ENCODE peak calls at places on chromosomes 11 and 22, in nine cellular contexts. One of them, this sample, is unnamed.

GRCh38 chr11:86514453-86514852 is 139.8 kb downstream of the CCDC81 start:
- DNase-seq in transverse colon: no peak
- DNase-seq in HCT116: no peak
- DNase-seq in breast epithelium: no peak
- DNase-seq in HL-60: no peak
- DNase-seq in sigmoid colon: no peak
- DNase-seq in prostate gland: no peak
- DNase-seq in suprapubic skin: no peak
- DNase-seq in stomach: no peak
- DNase-seq in this sample: no peak

GRCh38 chr22:35604671-35605457 is 12.3 kb downstream of the MB start:
- DNase-seq in transverse colon: no peak
- DNase-seq in HCT116: no peak
- DNase-seq in breast epithelium: no peak
- DNase-seq in HL-60: peak
- DNase-seq in sigmoid colon: no peak
- DNase-seq in prostate gland: no peak
- DNase-seq in suprapubic skin: no peak
- DNase-seq in stomach: no peak
- DNase-seq in this sample: no peak

GRCh38 chr11:25860677-25861445 is 471.1 kb upstream of the ANO3 start:
- DNase-seq in transverse colon: no peak
- DNase-seq in HCT116: no peak
- DNase-seq in breast epithelium: no peak
- DNase-seq in HL-60: no peak
- DNase-seq in sigmoid colon: no peak
- DNase-seq in prostate gland: no peak
- DNase-seq in suprapubic skin: no peak
- DNase-seq in stomach: no peak
- DNase-seq in this sample: no peak

GRCh38 chr11:130371004-130371590 is 56.4 kb upstream of the ZBTB44 start:
- DNase-seq in transverse colon: no peak
- DNase-seq in HCT116: no peak
- DNase-seq in breast epithelium: no peak
- DNase-seq in HL-60: no peak
- DNase-seq in sigmoid colon: no peak
- DNase-seq in prostate gland: no peak
- DNase-seq in suprapubic skin: no peak
- DNase-seq in stomach: no peak
- DNase-seq in this sample: no peak

GRCh38 chr11:120336641-120337132 is 474 bp downstream of the ARHGEF12 start:
- DNase-seq in transverse colon: peak
- DNase-seq in HCT116: no peak
- DNase-seq in breast epithelium: no peak
- DNase-seq in HL-60: no peak
- DNase-seq in sigmoid colon: peak
- DNase-seq in prostate gland: peak
- DNase-seq in suprapubic skin: no peak
- DNase-seq in stomach: no peak
- DNase-seq in this sample: no peak

GRCh38 chr11:34585870-34586654 is 34.8 kb upstream of the EHF start:
- DNase-seq in transverse colon: no peak
- DNase-seq in HCT116: peak
- DNase-seq in breast epithelium: no peak
- DNase-seq in HL-60: no peak
- DNase-seq in sigmoid colon: no peak
- DNase-seq in prostate gland: peak
- DNase-seq in suprapubic skin: no peak
- DNase-seq in stomach: no peak
- DNase-seq in this sample: no peak

GRCh38 chr11:120554771-120555432 is 43.4 kb downstream of the GRIK4 start:
- DNase-seq in transverse colon: no peak
- DNase-seq in HCT116: no peak
- DNase-seq in breast epithelium: no peak
- DNase-seq in HL-60: no peak
- DNase-seq in sigmoid colon: no peak
- DNase-seq in prostate gland: no peak
- DNase-seq in suprapubic skin: no peak
- DNase-seq in stomach: no peak
- DNase-seq in this sample: no peak

GRCh38 chr11:64165482-64165841 is 451 bp downstream of the MACROD1 start:
- DNase-seq in transverse colon: peak
- DNase-seq in HCT116: no peak
- DNase-seq in breast epithelium: no peak
- DNase-seq in HL-60: no peak
- DNase-seq in sigmoid colon: no peak
- DNase-seq in prostate gland: no peak
- DNase-seq in suprapubic skin: no peak
- DNase-seq in stomach: no peak
- DNase-seq in this sample: no peak

GRCh38 chr22:18057568-18058209 is 20.1 kb upstream of the PEX26 start:
- DNase-seq in transverse colon: peak
- DNase-seq in HCT116: peak
- DNase-seq in breast epithelium: no peak
- DNase-seq in HL-60: peak
- DNase-seq in sigmoid colon: peak
- DNase-seq in prostate gland: peak
- DNase-seq in suprapubic skin: no peak
- DNase-seq in stomach: peak
- DNase-seq in this sample: no peak

GRCh38 chr11:90178751-90179150 is 44.1 kb downstream of the CHORDC1 start:
- DNase-seq in transverse colon: no peak
- DNase-seq in HCT116: no peak
- DNase-seq in breast epithelium: no peak
- DNase-seq in HL-60: no peak
- DNase-seq in sigmoid colon: no peak
- DNase-seq in prostate gland: no peak
- DNase-seq in suprapubic skin: no peak
- DNase-seq in stomach: no peak
- DNase-seq in this sample: no peak

GRCh38 chr11:86360775-86361395 is 13.8 kb upstream of the CCDC81 start:
- DNase-seq in transverse colon: no peak
- DNase-seq in HCT116: peak
- DNase-seq in breast epithelium: no peak
- DNase-seq in HL-60: no peak
- DNase-seq in sigmoid colon: no peak
- DNase-seq in prostate gland: no peak
- DNase-seq in suprapubic skin: no peak
- DNase-seq in stomach: no peak
- DNase-seq in this sample: no peak

GRCh38 chr22:17009640-17010291 is 1.7 kb upstream of the GAB4 start:
- DNase-seq in transverse colon: no peak
- DNase-seq in HCT116: no peak
- DNase-seq in breast epithelium: no peak
- DNase-seq in HL-60: no peak
- DNase-seq in sigmoid colon: no peak
- DNase-seq in prostate gland: no peak
- DNase-seq in suprapubic skin: no peak
- DNase-seq in stomach: no peak
- DNase-seq in this sample: no peak

DNA sequence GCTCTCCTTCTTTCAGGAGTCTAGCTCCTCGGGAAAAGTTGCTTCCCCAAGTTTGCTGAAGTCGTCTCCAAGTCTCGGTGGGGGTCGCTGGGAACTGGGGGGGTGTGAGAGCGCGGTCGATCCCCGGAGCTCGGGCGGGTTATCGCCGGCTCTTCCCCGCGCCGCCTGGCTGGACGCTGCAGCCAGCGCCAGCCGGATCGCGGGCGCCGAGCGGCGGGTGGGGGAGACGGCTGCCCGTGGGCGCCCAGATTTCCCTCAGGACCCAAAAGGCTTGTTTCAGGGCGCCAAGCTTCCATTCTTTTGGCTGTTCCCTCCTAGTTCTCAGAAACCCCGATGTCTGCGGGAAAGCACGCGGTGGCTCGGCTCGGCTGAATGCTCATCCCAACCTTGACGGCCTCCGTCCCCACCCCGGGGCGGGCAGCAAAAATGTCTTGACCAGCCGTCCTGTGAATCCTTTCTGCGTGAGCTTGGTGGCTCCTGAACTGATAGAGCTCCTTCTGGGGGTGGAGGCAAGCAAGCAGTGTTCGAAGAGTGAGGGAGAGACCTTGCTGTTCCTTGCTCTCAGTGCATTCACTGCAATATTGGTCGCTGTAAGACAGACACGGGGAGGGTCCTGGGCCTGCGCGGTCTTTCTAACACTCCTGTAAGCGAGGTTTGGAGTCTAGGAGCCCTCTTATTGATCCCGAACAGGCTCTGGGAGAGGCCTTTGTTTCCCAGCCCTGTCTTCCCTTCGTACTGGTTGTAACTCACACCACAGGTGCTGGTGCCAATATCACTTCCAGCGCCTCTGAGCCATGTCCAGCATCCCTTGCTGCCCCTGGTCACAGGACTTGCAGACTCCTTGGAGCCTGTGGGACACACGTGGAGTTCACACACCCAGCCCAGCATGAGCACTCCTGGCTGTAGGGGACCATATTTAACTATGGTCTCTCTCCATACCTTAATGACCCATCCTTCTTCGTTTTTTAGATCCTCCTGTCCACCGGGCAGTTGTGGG is 1.8 kb downstream of the ZBTB16 start:
- DNase-seq in transverse colon: no peak
- DNase-seq in HCT116: no peak
- DNase-seq in breast epithelium: no peak
- DNase-seq in HL-60: peak
- DNase-seq in sigmoid colon: peak
- DNase-seq in prostate gland: no peak
- DNase-seq in suprapubic skin: peak
- DNase-seq in stomach: peak
- DNase-seq in this sample: no peak
- TF ChIP-seq CTCF in transverse colon: no peak
- TF ChIP-seq CTCF in HCT116: no peak
- TF ChIP-seq CTCF in breast epithelium: no peak
- TF ChIP-seq CTCF in HL-60: no peak
- TF ChIP-seq CTCF in sigmoid colon: no peak
- TF ChIP-seq CTCF in prostate gland: peak
- TF ChIP-seq CTCF in suprapubic skin: no peak
- TF ChIP-seq CTCF in stomach: no peak
- TF ChIP-seq CTCF in this sample: no peak

DNA sequence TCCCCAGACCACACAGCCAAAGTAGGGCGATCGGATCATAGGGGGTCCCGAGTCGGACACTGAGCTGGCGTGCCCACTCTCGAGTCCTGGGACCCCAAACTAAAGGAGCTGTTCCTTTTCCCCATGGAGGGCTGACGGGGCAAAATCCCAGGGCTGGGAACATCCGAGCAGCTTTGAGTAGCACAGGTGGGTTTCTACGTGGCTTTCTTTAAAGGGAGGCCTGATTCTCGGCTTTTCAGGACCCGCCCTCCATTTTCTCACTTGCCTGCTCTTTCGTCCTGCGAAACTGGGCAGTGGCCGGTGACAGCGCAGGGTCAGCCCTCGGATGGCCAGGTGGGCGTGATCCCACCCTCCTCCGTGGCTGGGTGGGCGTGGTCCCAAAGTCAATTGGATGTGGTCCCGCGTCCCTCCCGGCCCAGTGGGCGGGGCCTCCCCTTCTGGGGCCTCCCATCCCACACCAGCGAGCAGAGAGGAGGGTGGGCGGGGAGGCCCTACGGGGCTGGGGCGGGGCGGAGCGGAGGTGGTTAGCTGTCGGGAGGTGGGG is 17.5 kb upstream of the TXNRD2 start:
- DNase-seq in transverse colon: peak
- DNase-seq in HCT116: peak
- DNase-seq in breast epithelium: peak
- DNase-seq in HL-60: no peak
- DNase-seq in sigmoid colon: peak
- DNase-seq in prostate gland: peak
- DNase-seq in suprapubic skin: peak
- DNase-seq in stomach: peak
- DNase-seq in this sample: no peak
- TF ChIP-seq POLR2AphosphoS5 in transverse colon: no peak
- TF ChIP-seq POLR2AphosphoS5 in HCT116: no peak
- TF ChIP-seq POLR2AphosphoS5 in breast epithelium: no peak
- TF ChIP-seq POLR2AphosphoS5 in HL-60: no peak
- TF ChIP-seq POLR2AphosphoS5 in sigmoid colon: no peak
- TF ChIP-seq POLR2AphosphoS5 in prostate gland: peak
- TF ChIP-seq POLR2AphosphoS5 in suprapubic skin: no peak
- TF ChIP-seq POLR2AphosphoS5 in stomach: peak
- TF ChIP-seq POLR2AphosphoS5 in this sample: peak

DNA sequence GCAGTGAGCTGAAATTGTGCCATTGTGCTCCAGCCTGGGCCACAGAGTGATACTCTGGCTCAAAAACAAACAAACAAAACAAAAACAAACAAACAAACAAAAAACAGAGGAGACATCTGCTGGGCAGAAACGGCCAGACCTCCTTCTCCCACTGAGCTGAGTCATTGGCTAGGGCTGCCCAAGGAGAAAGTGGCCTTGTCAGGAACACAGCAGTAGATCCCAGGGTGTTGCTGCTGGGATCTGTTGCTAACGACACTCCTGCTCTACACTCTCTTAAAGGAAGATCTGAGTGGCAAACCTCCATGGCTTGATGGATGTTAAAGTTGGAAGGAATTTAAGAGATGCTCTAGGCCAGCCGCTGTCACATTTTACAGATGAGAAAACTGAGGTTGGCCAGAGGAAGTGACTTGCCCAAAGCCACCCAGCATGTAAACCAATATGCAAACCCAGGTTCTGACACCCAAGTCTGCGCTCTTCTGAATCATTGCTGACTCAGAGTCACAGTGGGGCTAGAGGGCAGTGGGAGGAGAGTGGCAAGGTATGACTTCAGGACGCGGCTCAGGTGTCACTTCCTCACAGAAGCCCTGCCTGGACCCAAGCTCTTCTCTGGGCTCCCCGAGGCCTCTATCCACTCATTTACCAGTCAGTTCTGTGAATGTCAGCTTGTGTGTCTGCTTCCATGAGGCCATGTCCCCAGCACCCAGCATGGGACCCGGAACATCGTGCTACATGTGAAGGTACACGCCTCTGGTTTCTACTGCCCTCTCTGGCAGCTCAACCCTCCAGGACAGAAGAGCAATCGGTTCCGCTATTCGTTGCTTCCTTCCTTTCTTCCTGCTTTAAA is 11.3 kb upstream of the GDPD5 start:
- DNase-seq in transverse colon: no peak
- DNase-seq in HCT116: peak
- DNase-seq in breast epithelium: no peak
- DNase-seq in HL-60: peak
- DNase-seq in sigmoid colon: no peak
- DNase-seq in prostate gland: no peak
- DNase-seq in suprapubic skin: no peak
- DNase-seq in stomach: no peak
- DNase-seq in this sample: no peak
- TF ChIP-seq CTCF in transverse colon: no peak
- TF ChIP-seq CTCF in HCT116: no peak
- TF ChIP-seq CTCF in breast epithelium: no peak
- TF ChIP-seq CTCF in HL-60: peak
- TF ChIP-seq CTCF in sigmoid colon: no peak
- TF ChIP-seq CTCF in prostate gland: no peak
- TF ChIP-seq CTCF in suprapubic skin: no peak
- TF ChIP-seq CTCF in stomach: no peak
- TF ChIP-seq CTCF in this sample: no peak

DNA sequence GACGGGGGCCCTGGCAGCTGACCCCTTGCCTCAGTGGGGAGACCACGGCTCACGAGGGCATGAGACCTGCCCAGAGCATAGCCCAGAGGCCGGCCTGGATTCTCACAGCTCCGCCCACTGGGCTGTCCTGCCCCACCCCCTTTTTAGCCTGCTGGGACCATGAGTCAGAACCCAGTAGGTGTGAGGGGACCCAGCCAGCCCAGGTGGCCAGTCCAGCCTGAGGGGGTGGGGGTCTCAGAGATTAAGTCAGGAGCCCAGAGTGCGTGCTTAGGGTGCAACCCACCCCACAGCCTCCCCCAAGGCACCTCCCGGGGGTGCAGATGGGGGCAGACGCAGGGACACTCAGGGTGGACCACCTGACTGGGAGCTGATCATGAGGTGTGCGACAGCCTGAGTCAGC is 40.1 kb upstream of the PPARA start:
- DNase-seq in transverse colon: no peak
- DNase-seq in HCT116: no peak
- DNase-seq in breast epithelium: no peak
- DNase-seq in HL-60: no peak
- DNase-seq in sigmoid colon: peak
- DNase-seq in prostate gland: no peak
- DNase-seq in suprapubic skin: no peak
- DNase-seq in stomach: no peak
- DNase-seq in this sample: no peak
- TF ChIP-seq POLR2AphosphoS5 in transverse colon: no peak
- TF ChIP-seq POLR2AphosphoS5 in HCT116: no peak
- TF ChIP-seq POLR2AphosphoS5 in breast epithelium: no peak
- TF ChIP-seq POLR2AphosphoS5 in HL-60: no peak
- TF ChIP-seq POLR2AphosphoS5 in sigmoid colon: no peak
- TF ChIP-seq POLR2AphosphoS5 in prostate gland: no peak
- TF ChIP-seq POLR2AphosphoS5 in suprapubic skin: no peak
- TF ChIP-seq POLR2AphosphoS5 in stomach: no peak
- TF ChIP-seq POLR2AphosphoS5 in this sample: no peak

This sample was measured in vagina.